ENCODE peak calls at places on chromosomes 11 and 22, in ten cellular contexts. E, G, B, C, A, P, J, H, Z and T are unnamed samples.
A peak's percentile ranks its signal among the peaks of the same experiment; 100 is the strongest.

GRCh38 chr11:46348986-46349401 is 1.7 kb downstream of the DGKZ start:
- DNase-seq in Z (no peak), G (no peak), A (peak; percentile 68), C (peak; percentile 75), H (no peak), B (no peak), J (no peak), P (no peak), E (no peak), T (no peak)

GRCh38 chr11:79062814-79063762 is 377.7 kb downstream of the TENM4 start:
- DNase-seq in J (no peak), B (peak; percentile 34), P (peak; percentile 59), E (no peak), G (peak; percentile 27), C (no peak), A (peak; percentile 22), H (no peak), Z (no peak), T (no peak)

GRCh38 chr22:50076646-50077624 is 8.3 kb downstream of the MLC1 start:
- DNase-seq in Z (no peak), P (no peak), J (no peak), A (no peak), H (no peak), C (peak; percentile 41), G (no peak), E (no peak), B (no peak), T (no peak)

GRCh38 chr11:33712436-33712835 is 11.8 kb upstream of the C11orf91 start:
- DNase-seq in H (no peak), G (no peak), E (no peak), C (no peak), Z (no peak), J (no peak), P (no peak), B (no peak), A (no peak), T (no peak)

GRCh38 chr11:91209751-91210150 is 986.9 kb upstream of the CHORDC1 start:
- DNase-seq in J (no peak), B (no peak), H (no peak), G (no peak), A (no peak), P (no peak), Z (no peak), C (no peak), E (no peak), T (no peak)

GRCh38 chr11:69200331-69201047 is 44.8 kb downstream of the SMIM38 start:
- DNase-seq in J (no peak), H (peak; percentile 71), A (no peak), Z (no peak), P (peak; percentile 61), C (no peak), E (no peak), G (no peak), B (no peak), T (no peak)

GRCh38 chr22:33772793-33773192 is 147.5 kb downstream of the LARGE1 start:
- DNase-seq in C (no peak), A (no peak), Z (no peak), E (no peak), J (no peak), H (no peak), G (no peak), P (no peak), B (no peak), T (no peak)

GRCh38 chr11:59857444-59858434 is 8.5 kb downstream of the TCN1 start:
- DNase-seq in C (no peak), E (no peak), A (no peak), B (no peak), P (no peak), G (peak; percentile 65), Z (no peak), J (no peak), H (no peak), T (no peak)

GRCh38 chr11:69053546-69054396 is 5.0 kb downstream of the TPCN2 start:
- DNase-seq in J (no peak), G (no peak), H (no peak), E (no peak), A (no peak), B (no peak), Z (no peak), P (no peak), C (peak; percentile 33), T (no peak)

GRCh38 chr22:20181194-20181931 is 30.5 kb upstream of the CCDC188 start:
- DNase-seq in H (no peak), J (no peak), G (no peak), E (no peak), P (no peak), B (no peak), Z (no peak), C (no peak), A (no peak), T (no peak)

GRCh38 chr22:20180245-20180630 is 29.4 kb upstream of the CCDC188 start:
- DNase-seq in P (peak; percentile 49), Z (no peak), H (no peak), G (no peak), C (no peak), A (no peak), J (no peak), E (no peak), B (no peak), T (no peak)

GRCh38 chr22:20182378-20182777 is 31.5 kb upstream of the CCDC188 start:
- DNase-seq in B (no peak), E (no peak), Z (no peak), P (no peak), G (no peak), H (no peak), A (no peak), J (no peak), C (no peak), T (no peak)

GRCh38 chr22:20179455-20180244 is 28.8 kb upstream of the CCDC188 start:
- DNase-seq in J (no peak), A (no peak), B (no peak), E (no peak), G (no peak), C (no peak), P (no peak), H (no peak), Z (no peak), T (no peak)

GRCh38 chr22:20180640-20181039 is 29.8 kb upstream of the CCDC188 start:
- DNase-seq in P (no peak), B (no peak), G (no peak), C (no peak), E (no peak), J (no peak), H (no peak), A (no peak), Z (no peak), T (no peak)
- TF ChIP-seq CTCF in P (no peak), B (no peak), G (no peak), C (no peak), E (no peak), J (no peak), H (no peak), A (no peak), Z (no peak), T (no peak)

GRCh38 chr11:95684701-95685100 is 104.9 kb downstream of the FAM76B start:
- DNase-seq in A (no peak), J (no peak), P (no peak), C (no peak), G (no peak), B (no peak), Z (no peak), E (no peak), H (no peak), T (no peak)
- TF ChIP-seq CTCF in A (no peak), J (no peak), P (no peak), C (no peak), G (no peak), B (no peak), Z (no peak), E (no peak), H (no peak), T (no peak)

DNA sequence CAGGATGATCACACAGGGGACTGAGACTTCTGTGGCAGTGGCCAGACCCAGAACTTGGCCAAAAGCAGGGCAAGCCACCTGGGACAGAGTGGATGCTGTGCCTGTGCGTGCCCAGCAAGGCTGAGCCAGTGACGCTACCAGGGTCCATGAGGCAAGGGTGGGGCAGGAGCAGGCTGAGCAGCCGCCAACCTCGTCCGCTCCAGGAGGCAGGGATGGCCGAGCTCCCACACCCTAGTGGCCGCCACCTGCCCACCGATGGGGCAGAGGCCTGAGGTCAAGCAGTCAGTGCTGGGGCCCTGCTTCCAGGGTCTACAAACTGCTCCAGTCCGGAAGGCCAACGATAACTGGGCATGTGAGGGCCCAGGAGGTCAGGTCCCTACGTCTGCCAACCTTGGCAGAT is 7.3 kb downstream of the KRTAP5-9 start:
- DNase-seq in J (no peak), G (no peak), B (no peak), C (no peak), P (no peak), E (no peak), Z (no peak), H (no peak), A (no peak), T (no peak)
- TF ChIP-seq CTCF in J (no peak), G (no peak), B (no peak), C (no peak), P (no peak), E (no peak), Z (no peak), H (no peak), A (no peak), T (no peak)

GRCh38 chr22:38921801-38922200 is 35.6 kb upstream of the APOBEC3A start:
- DNase-seq in G (no peak), C (no peak), P (no peak), J (no peak), Z (no peak), E (no peak), A (no peak), H (no peak), B (no peak), T (no peak)

GRCh38 chr22:38921126-38921525 is 36.3 kb upstream of the APOBEC3A start:
- DNase-seq in B (peak; percentile 95), P (no peak), J (no peak), C (no peak), E (peak; percentile 85), Z (no peak), H (no peak), A (no peak), G (peak; percentile 85), T (no peak)

GRCh38 chr22:38924197-38924952 is 33.0 kb upstream of the APOBEC3A start:
- DNase-seq in Z (no peak), A (no peak), C (no peak), G (peak; percentile 75), P (no peak), B (peak; percentile 92), J (peak; percentile 94), H (no peak), E (peak; percentile 82), T (peak; percentile 81)

GRCh38 chr22:38925571-38926041 is 31.8 kb upstream of the APOBEC3A start:
- DNase-seq in H (no peak), A (no peak), E (no peak), P (no peak), G (no peak), Z (no peak), B (no peak), J (peak; percentile 30), C (no peak), T (peak; percentile 40)

GRCh38 chr22:38923463-38924196 is 33.8 kb upstream of the APOBEC3A start:
- DNase-seq in P (peak; percentile 29), A (no peak), G (peak; percentile 83), H (no peak), Z (peak; percentile 46), C (no peak), B (peak; percentile 78), J (peak; percentile 88), E (peak; percentile 76), T (peak; percentile 63)
- TF ChIP-seq CTCF in P (no peak), A (no peak), G (peak; percentile 18), H (peak; percentile 36), Z (no peak), C (no peak), B (no peak), J (peak; percentile 31), E (no peak), T (no peak)

GRCh38 chr11:96054870-96055705 is 131.2 kb upstream of the MTMR2 start:
- DNase-seq in Z (no peak), C (peak; percentile 54), P (peak; percentile 85), E (no peak), J (peak; percentile 70), B (no peak), A (peak; percentile 27), H (no peak), G (peak; percentile 35), T (no peak)
- TF ChIP-seq CTCF in Z (peak; percentile 43), C (peak; percentile 84), P (peak; percentile 65), E (peak; percentile 21), J (peak; percentile 59), B (peak; percentile 42), A (peak; percentile 38), H (peak; percentile 48), G (peak; percentile 58), T (peak; percentile 74)